ENCODE peak calls at places on chromosomes 1 and 21, in four cellular contexts. F is amygdala, A is mesendoderm, P is COR-L47. B is an unnamed sample.

GRCh38 chr1:165168466-165168865 is 188.0 kb downstream of the LMX1A start:
- DNase-seq in F (no peak), A (peak; percentile 68), P (no peak), B (no peak)

GRCh38 chr21:32099812-32100416 is 178.9 kb downstream of the MIS18A start:
- DNase-seq in F (no peak), A (peak; percentile 62), P (no peak), B (no peak)

GRCh38 chr1:37035828-37036666 is 1.7 kb upstream of the GRIK3 start:
- DNase-seq in F (no peak), A (peak; percentile 78), P (no peak), B (peak; percentile 55)

GRCh38 chr1:209576392-209576791 is 7.1 kb upstream of the CAMK1G start:
- DNase-seq in F (no peak), A (peak; percentile 58), P (no peak), B (no peak)

GRCh38 chr1:25569599-25570458 is 26.4 kb downstream of the LDLRAP1 start:
- DNase-seq in F (no peak), A (no peak), P (no peak), B (no peak)

GRCh38 chr1:209029737-209030136 is 553.8 kb upstream of the CAMK1G start:
- DNase-seq in F (no peak), A (no peak), P (peak; percentile 9), B (no peak)

GRCh38 chr1:107430540-107431228 is 289.8 kb downstream of the NTNG1 start:
- DNase-seq in F (no peak), A (peak; percentile 52), P (peak; percentile 31), B (no peak)

GRCh38 chr21:26846036-26846931 is 1.1 kb upstream of the ADAMTS1 start:
- DNase-seq in F (peak; percentile 57), A (peak; percentile 88), P (peak; percentile 66), B (no peak)

GRCh38 chr1:78214334-78214733 is 168.6 kb downstream of the GIPC2 start:
- DNase-seq in F (no peak), A (peak; percentile 25), P (no peak), B (no peak)

GRCh38 chr21:32233722-32234301 is 45.0 kb downstream of the MIS18A start:
- DNase-seq in F (no peak), A (no peak), P (no peak), B (no peak)

GRCh38 chr1:88175631-88176226 is 508.3 kb upstream of the PKN2 start:
- DNase-seq in F (peak; percentile 46), A (no peak), P (no peak), B (no peak)

GRCh38 chr1:52186449-52186848 is 44.6 kb downstream of the ZFYVE9 start:
- DNase-seq in F (no peak), A (no peak), P (no peak), B (no peak)

GRCh38 chr1:60055336-60055735 is 18.2 kb downstream of the C1orf87 start:
- DNase-seq in F (no peak), A (no peak), P (no peak), B (no peak)

GRCh38 chr1:94951509-94952208 is 24.7 kb upstream of the CNN3 start:
- DNase-seq in F (no peak), A (no peak), P (no peak), B (no peak)

GRCh38 chr1:187985145-187985896 is 1156.6 kb downstream of the PLA2G4A start:
- DNase-seq in F (no peak), A (no peak), P (no peak), B (no peak)

GRCh38 chr1:44290250-44291094 is 64.6 kb downstream of the ERI3 start:
- DNase-seq in F (no peak), A (peak; percentile 86), P (no peak), B (no peak)

GRCh38 chr1:44119525-44119924 is 904 bp downstream of the KLF17 start:
- DNase-seq in F (no peak), A (peak; percentile 3), P (no peak), B (no peak)